ENCODE peak calls at places on chromosomes 1 and 21, in seven cellular contexts. N is effector CD4-positive, alpha-beta T cell; M is NCI-H1092 treated with DMSO at 0.1 percent for 48 hours; R is stimulated activated CD4-positive, alpha-beta T cell treated with anti-CD3 and anti-CD28 coated beads, TNF-alpha, amount 100 ng/mL, for 24 hours; G is NCI-H1436; I is NCI-H2081; D is heart left ventricle. Q is an unnamed sample.

GRCh38 chr1:99084562-99084961 is 79.9 kb upstream of the PLPPR5 start:
- DNase-seq in N (no peak), M (no peak), R (no peak), G (no peak), I (no peak), D (no peak), Q (no peak)

GRCh38 chr1:203063287-203063686 is 22.5 kb downstream of the MYOG start:
- DNase-seq in N (no peak), M (no peak), R (no peak), G (no peak), I (no peak), D (no peak), Q (no peak)

GRCh38 chr1:222991908-222992307 is 151.1 kb downstream of the TLR5 start:
- DNase-seq in N (no peak), M (no peak), R (no peak), G (no peak), I (no peak), D (no peak), Q (no peak)

GRCh38 chr1:172425339-172425738 is 4.9 kb downstream of the C1orf105 start:
- DNase-seq in N (no peak), M (no peak), R (no peak), G (no peak), I (no peak), D (no peak), Q (no peak)

GRCh38 chr21:43866659-43867331 is 1.8 kb downstream of the AGPAT3 start:
- DNase-seq in N (peak), M (no peak), R (peak), G (no peak), I (no peak), D (no peak), Q (no peak)

GRCh38 chr21:37574751-37575150 is 208.2 kb downstream of the DYRK1A start:
- DNase-seq in N (no peak), M (no peak), R (no peak), G (no peak), I (no peak), D (no peak), Q (no peak)

GRCh38 chr1:228429007-228429406 is 12.3 kb upstream of the TRIM17 start:
- DNase-seq in N (no peak), M (peak), R (no peak), G (no peak), I (peak), D (no peak), Q (no peak)

GRCh38 chr1:71919812-71920509 is 362.4 kb downstream of the NEGR1 start:
- DNase-seq in N (no peak), M (no peak), R (no peak), G (peak), I (peak), D (no peak), Q (peak)

GRCh38 chr1:50970927-50971582 is 1.0 kb downstream of the CDKN2C start:
- DNase-seq in N (no peak), M (peak), R (no peak), G (no peak), I (no peak), D (no peak), Q (peak)

Q was measured in NCI-H82.